ENCODE peak calls at places on chromosome 12, in nine cellular contexts. P is neural progenitor cell, L is PC-9, D is heart left ventricle, F is MM.1S, B is left lung, Q is body of pancreas, K is GM23338, J is trophoblast cell. W is an unnamed sample.

GRCh38 chr12:88453323-88453722 is 126.9 kb downstream of the KITLG start:
- DNase-seq in K (no peak), P (no peak), F (no peak), Q (no peak), D (no peak), B (no peak), J (no peak), L (no peak), W (no peak)

GRCh38 chr12:123660328-123660727 is 10.6 kb upstream of the TCTN2 start:
- DNase-seq in B (no peak), F (no peak), P (no peak), J (peak; percentile 46), L (peak; percentile 74), Q (no peak), D (no peak), K (no peak), W (no peak)

GRCh38 chr12:120720234-120720968 is 5.2 kb upstream of the ACADS start:
- DNase-seq in L (no peak), P (no peak), D (no peak), K (no peak), Q (no peak), F (no peak), J (no peak), B (no peak), W (peak; percentile 56)

GRCh38 chr12:48668996-48669395 is 13.0 kb downstream of the KANSL2 start:
- DNase-seq in D (no peak), L (no peak), K (no peak), P (no peak), F (no peak), Q (no peak), J (no peak), B (no peak), W (no peak)

GRCh38 chr12:2250797-2251196 is 198.0 kb downstream of the CACNA1C start:
- DNase-seq in J (no peak), K (no peak), D (peak; percentile 81), Q (no peak), F (no peak), L (no peak), P (no peak), B (no peak), W (no peak)

GRCh38 chr12:48890657-48891418 is 25.2 kb upstream of the RND1 start:
- DNase-seq in Q (peak; percentile 80), J (peak; percentile 61), K (peak; percentile 93), D (peak; percentile 66), B (peak; percentile 71), F (peak; percentile 68), P (peak; percentile 94), L (peak; percentile 41), W (peak; percentile 95)

GRCh38 chr12:130916251-130916911 is 37.3 kb upstream of the ADGRD1 start:
- DNase-seq in D (peak; percentile 53), J (peak; percentile 34), F (no peak), B (peak; percentile 48), L (no peak), K (peak; percentile 85), P (peak; percentile 88), Q (peak; percentile 61), W (peak; percentile 83)

GRCh38 chr12:68565391-68565903 is 45.3 kb upstream of the RAP1B start:
- DNase-seq in J (peak; percentile 74), L (peak; percentile 96), K (no peak), F (no peak), Q (no peak), P (no peak), B (no peak), D (no peak), W (no peak)

GRCh38 chr12:13348464-13348863 is 151.9 kb downstream of the EMP1 start:
- DNase-seq in B (no peak), F (no peak), Q (no peak), L (no peak), P (no peak), D (no peak), K (no peak), J (no peak), W (no peak)

GRCh38 chr12:13342971-13343370 is 146.4 kb downstream of the EMP1 start:
- DNase-seq in D (no peak), Q (no peak), J (no peak), F (no peak), K (no peak), L (no peak), P (no peak), B (no peak), W (no peak)

GRCh38 chr12:13343380-13343779 is 146.9 kb downstream of the EMP1 start:
- DNase-seq in L (no peak), Q (no peak), J (no peak), D (no peak), K (no peak), P (no peak), B (no peak), F (no peak), W (no peak)

GRCh38 chr12:13347241-13348043 is 150.9 kb downstream of the EMP1 start:
- DNase-seq in Q (no peak), J (no peak), D (peak; percentile 60), K (no peak), P (no peak), F (no peak), L (no peak), B (no peak), W (no peak)

DNA sequence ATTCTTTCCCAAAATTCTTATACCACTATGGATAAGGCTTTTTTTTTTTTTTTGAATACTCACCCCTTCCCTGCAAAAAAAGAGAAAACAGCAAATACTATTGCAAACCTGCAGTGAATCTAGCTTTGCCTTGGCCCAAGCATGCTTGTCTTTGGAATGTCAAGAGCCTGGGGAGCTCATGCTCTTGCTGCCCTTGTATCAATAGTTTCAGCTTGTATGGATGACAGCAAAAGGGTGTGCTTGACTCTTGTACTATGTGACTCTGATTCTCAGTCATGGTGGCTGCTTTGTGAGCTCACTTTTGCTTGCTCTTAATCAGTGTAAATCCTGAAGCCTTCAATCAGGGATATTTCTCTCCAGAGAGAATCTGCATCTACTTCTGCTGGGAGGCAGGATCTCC is 149.2 kb downstream of the EMP1 start:
- DNase-seq in P (no peak), D (no peak), J (no peak), B (no peak), F (no peak), L (no peak), K (no peak), Q (no peak), W (no peak)
- H3K27ac ChIP-seq in P (no peak overlapping the region), D (no peak overlapping the region), J (no peak overlapping the region), B (no peak overlapping the region), F (no peak overlapping the region), L (no peak overlapping the region), K (no peak overlapping the region), Q (no peak overlapping the region), W (no peak overlapping the region)

GRCh38 chr12:6460751-6461371 is 9.0 kb downstream of the TAPBPL start:
- DNase-seq in J (no peak), P (no peak), L (no peak), Q (no peak), D (no peak), K (no peak), F (peak; percentile 88), B (no peak), W (no peak)

GRCh38 chr12:6459004-6459337 is 7.1 kb downstream of the TAPBPL start:
- DNase-seq in J (no peak), D (no peak), B (no peak), F (no peak), P (no peak), Q (no peak), K (no peak), L (no peak), W (no peak)

GRCh38 chr12:6461401-6462233 is 8.9 kb downstream of the VAMP1 start:
- DNase-seq in J (no peak), K (no peak), Q (peak; percentile 81), D (peak; percentile 44), F (peak; percentile 87), P (no peak), L (no peak), B (peak; percentile 83), W (peak; percentile 84)

GRCh38 chr12:6458281-6459003 is 6.6 kb downstream of the TAPBPL start:
- DNase-seq in D (no peak), L (no peak), F (no peak), Q (no peak), P (no peak), K (no peak), B (no peak), J (no peak), W (peak; percentile 62)

DNA sequence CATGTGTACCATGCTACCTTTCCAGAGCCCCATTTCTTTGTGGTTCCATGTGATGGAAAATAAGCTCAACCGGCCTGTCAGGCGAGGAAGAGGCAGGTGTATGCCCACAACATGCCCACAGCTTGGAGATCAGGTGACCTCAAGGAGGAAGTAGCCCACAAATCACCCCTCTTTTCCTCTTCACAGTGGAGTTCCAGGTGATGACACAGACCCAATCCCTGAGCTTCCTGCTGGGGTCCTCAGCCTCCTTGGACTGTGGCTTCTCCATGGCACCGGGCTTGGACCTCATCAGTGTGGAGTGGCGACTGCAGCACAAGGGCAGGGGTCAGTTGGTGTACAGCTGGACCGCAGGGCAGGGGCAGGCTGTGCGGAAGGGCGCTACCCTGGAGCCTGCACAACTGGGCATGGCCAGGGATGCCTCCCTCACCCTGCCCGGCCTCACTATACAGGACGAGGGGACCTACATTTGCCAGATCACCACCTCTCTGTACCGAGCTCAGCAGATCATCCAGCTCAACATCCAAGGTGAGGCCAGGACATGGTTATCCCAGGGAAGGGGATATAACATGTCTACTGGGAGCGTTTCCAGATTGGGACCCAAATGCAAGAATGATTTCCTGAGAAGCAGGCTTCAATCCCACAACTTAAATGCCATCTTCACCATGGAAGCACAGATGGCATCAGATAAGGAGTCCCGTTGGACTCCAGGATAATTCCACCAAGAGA is 5.5 kb downstream of the TAPBPL start:
- DNase-seq in P (no peak), F (no peak), J (no peak), K (no peak), B (no peak), L (no peak), Q (no peak), D (no peak), W (peak; percentile 59)
- H3K27ac ChIP-seq in P (no peak overlapping the region), F (no peak overlapping the region), J (no peak overlapping the region), K (no peak overlapping the region), B (no peak overlapping the region), L (no peak overlapping the region), Q (no peak overlapping the region), D (no peak overlapping the region), W (no peak overlapping the region)

DNA sequence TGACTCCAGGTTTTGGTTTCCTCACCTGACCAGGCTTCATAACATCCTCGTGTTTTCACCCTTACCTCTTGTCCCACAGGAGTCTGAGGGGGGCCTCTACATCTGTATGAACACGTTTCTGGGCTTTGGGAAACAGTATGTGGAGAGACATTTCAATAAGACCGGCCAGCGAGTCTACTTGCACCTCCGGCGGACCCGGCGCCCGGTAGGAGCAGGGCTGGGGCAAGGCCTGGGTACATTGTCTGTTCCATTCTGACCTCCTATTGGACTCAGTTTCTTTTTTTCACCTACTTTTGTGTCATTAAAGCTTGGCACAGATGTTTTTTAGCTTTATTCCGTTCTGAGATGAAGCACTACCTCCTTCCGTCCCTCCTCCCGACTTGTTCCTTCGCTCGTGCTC is 3.4 kb downstream of the USP5 start:
- DNase-seq in F (no peak), J (no peak), B (no peak), D (no peak), P (no peak), L (no peak), Q (no peak), K (no peak), W (no peak)
- H3K27ac ChIP-seq in F (no peak overlapping the region), J (no peak overlapping the region), B (no peak overlapping the region), D (no peak overlapping the region), P (no peak overlapping the region), L (no peak overlapping the region), Q (no peak overlapping the region), K (no peak overlapping the region), W (no peak overlapping the region)

GRCh38 chr12:106123551-106123991 is 15.2 kb downstream of the NUAK1 start:
- DNase-seq in P (no peak), K (no peak), J (no peak), L (no peak), F (no peak), B (no peak), Q (peak; percentile 46), D (peak; percentile 88), W (peak; percentile 60)

GRCh38 chr12:106123110-106123509 is 15.6 kb downstream of the NUAK1 start:
- DNase-seq in Q (no peak), J (no peak), K (no peak), F (no peak), B (no peak), P (no peak), D (no peak), L (no peak), W (no peak)

GRCh38 chr12:106127289-106128126 is 11.2 kb downstream of the NUAK1 start:
- DNase-seq in Q (no peak), K (no peak), F (no peak), B (no peak), L (no peak), P (no peak), J (no peak), D (no peak), W (no peak)

GRCh38 chr12:106126441-106127288 is 12.1 kb downstream of the NUAK1 start:
- DNase-seq in P (no peak), F (no peak), K (no peak), Q (no peak), D (no peak), B (no peak), L (peak; percentile 86), J (no peak), W (no peak)

GRCh38 chr12:106125351-106126085 is 13.2 kb downstream of the NUAK1 start:
- DNase-seq in P (no peak), Q (no peak), L (no peak), K (no peak), D (no peak), F (no peak), B (no peak), J (no peak), W (no peak)
- H3K27ac ChIP-seq in P (no peak overlapping the region), Q (no peak overlapping the region), L (peak overlapping the region; percentile 89), K (no peak overlapping the region), D (peak overlapping the region; percentile 75), F (no peak overlapping the region), B (no peak overlapping the region), J (no peak overlapping the region), W (peak overlapping the region; percentile 47)

W was measured in aorta.